ENCODE peak calls at places on chromosomes 5 and 9, in six cellular contexts. V is transverse colon, K is heart left ventricle, Q is lower leg skin, B is IMR-90, J is stomach. X is an unnamed sample.
A peak's percentile ranks its signal among the peaks of the same experiment; 100 is the strongest.

GRCh38 chr9:129023036-129023907 is 4.9 kb downstream of the SH3GLB2 start:
- DNase-seq in B (peak; percentile 79), V (no peak), Q (no peak), K (peak; percentile 75), J (no peak), X (peak; percentile 39)

GRCh38 chr5:60586307-60586901 is 113.6 kb downstream of the DEPDC1B start:
- DNase-seq in Q (no peak), V (no peak), K (no peak), B (peak; percentile 50), J (no peak), X (no peak)

GRCh38 chr9:98087420-98088354 is 31.2 kb downstream of the NANS start:
- DNase-seq in J (peak; percentile 59), B (peak; percentile 20), V (peak; percentile 22), K (peak; percentile 48), Q (peak; percentile 87), X (peak; percentile 74)

GRCh38 chr5:143592648-143593047 is 189.2 kb upstream of the NR3C1 start:
- DNase-seq in B (peak; percentile 64), V (no peak), J (no peak), K (no peak), Q (no peak), X (no peak)

GRCh38 chr9:33992622-33993021 is 56.1 kb downstream of the UBAP2 start:
- DNase-seq in K (no peak), B (peak; percentile 19), V (no peak), Q (no peak), J (no peak), X (no peak)

GRCh38 chr5:159218595-159219023 is 9.3 kb upstream of the RNF145 start:
- DNase-seq in B (peak; percentile 38), J (no peak), V (no peak), Q (no peak), K (no peak), X (no peak)

GRCh38 chr5:133079048-133079447 is 27.2 kb downstream of the HSPA4 start:
- DNase-seq in Q (no peak), V (no peak), K (no peak), B (no peak), J (no peak), X (no peak)

GRCh38 chr5:75089662-75090061 is 37.3 kb upstream of the GCNT4 start:
- DNase-seq in J (no peak), V (no peak), B (no peak), K (no peak), Q (no peak), X (no peak)

GRCh38 chr5:52690236-52690685 is 97.5 kb upstream of the ITGA1 start:
- DNase-seq in K (no peak), B (peak; percentile 65), J (no peak), Q (no peak), V (no peak), X (no peak)

GRCh38 chr9:134375011-134375390 is 48.7 kb downstream of the RXRA start:
- DNase-seq in K (peak; percentile 73), J (no peak), Q (no peak), V (no peak), B (no peak), X (peak; percentile 88)

GRCh38 chr5:112005533-112005926 is 248.5 kb upstream of the NREP start:
- DNase-seq in B (peak; percentile 50), Q (no peak), J (no peak), V (no peak), K (no peak), X (no peak)

GRCh38 chr5:167850901-167851300 is 440.5 kb upstream of the WWC1 start:
- DNase-seq in Q (no peak), J (no peak), B (no peak), K (no peak), V (no peak), X (no peak)

GRCh38 chr5:139439013-139439903 is at the start of gene DNAJC18:
- DNase-seq in Q (peak; percentile 98), K (peak; percentile 97), V (peak; percentile 95), J (peak; percentile 93), B (peak; percentile 89), X (peak; percentile 98)

GRCh38 chr5:172904643-172905345 is 54.4 kb upstream of the RPL26L1 start:
- DNase-seq in J (peak; percentile 96), B (peak; percentile 84), K (peak; percentile 84), V (peak; percentile 89), Q (peak; percentile 94), X (peak; percentile 81)

GRCh38 chr5:96026334-96027065 is 64.8 kb upstream of the ELL2 start:
- DNase-seq in B (peak; percentile 78), V (no peak), J (no peak), K (no peak), Q (no peak), X (no peak)

GRCh38 chr9:92189782-92190535 is 74.7 kb upstream of the SPTLC1 start:
- DNase-seq in Q (no peak), J (no peak), V (no peak), B (no peak), K (no peak), X (no peak)

GRCh38 chr5:151150484-151151262 is 6.9 kb downstream of the ANXA6 start:
- DNase-seq in Q (no peak), J (peak; percentile 31), K (no peak), V (peak; percentile 61), B (peak; percentile 47), X (peak; percentile 69)

GRCh38 chr5:169202969-169203368 is 98.0 kb downstream of the SLIT3 start:
- DNase-seq in K (no peak), Q (no peak), V (no peak), J (no peak), B (no peak), X (no peak)

GRCh38 chr9:86546712-86547111 is 192.5 kb upstream of the TUT7 start:
- DNase-seq in V (no peak), Q (no peak), B (no peak), J (no peak), K (no peak), X (no peak)

GRCh38 chr5:91384671-91385430 is 1.7 kb upstream of the ARRDC3 start:
- DNase-seq in V (peak; percentile 50), Q (no peak), J (peak; percentile 40), B (peak; percentile 91), K (no peak), X (peak; percentile 63)

GRCh38 chr5:154456540-154456939 is 10.7 kb downstream of the SAP30L start:
- DNase-seq in K (no peak), B (no peak), V (no peak), Q (no peak), J (no peak), X (no peak)

GRCh38 chr9:78775211-78775610 is 478.3 kb downstream of the PSAT1 start:
- DNase-seq in Q (no peak), B (no peak), V (no peak), J (no peak), K (no peak), X (no peak)

GRCh38 chr9:93673271-93673843 is 97.0 kb downstream of the PHF2 start:
- DNase-seq in V (peak; percentile 4), J (peak; percentile 22), K (peak; percentile 86), B (no peak), Q (peak; percentile 72), X (peak; percentile 5)

GRCh38 chr5:167631191-167631590 is 660.3 kb upstream of the WWC1 start:
- DNase-seq in B (no peak), J (no peak), V (no peak), K (no peak), Q (no peak), X (no peak)

GRCh38 chr9:123131258-123131657 is 97.8 kb downstream of the GPR21 start:
- DNase-seq in K (no peak), V (no peak), J (no peak), Q (no peak), B (peak; percentile 75), X (no peak)

GRCh38 chr5:154302181-154302580 is 111.6 kb downstream of the GALNT10 start:
- DNase-seq in J (peak; percentile 73), B (no peak), V (no peak), K (peak; percentile 85), Q (no peak), X (no peak)

GRCh38 chr9:132166599-132166998 is 4.7 kb downstream of the NTNG2 start:
- DNase-seq in V (no peak), B (no peak), K (no peak), Q (no peak), J (no peak), X (no peak)
- TF ChIP-seq CTCF in V (no peak), B (peak; percentile 22), K (no peak), Q (no peak), J (no peak), X (no peak)

DNA sequence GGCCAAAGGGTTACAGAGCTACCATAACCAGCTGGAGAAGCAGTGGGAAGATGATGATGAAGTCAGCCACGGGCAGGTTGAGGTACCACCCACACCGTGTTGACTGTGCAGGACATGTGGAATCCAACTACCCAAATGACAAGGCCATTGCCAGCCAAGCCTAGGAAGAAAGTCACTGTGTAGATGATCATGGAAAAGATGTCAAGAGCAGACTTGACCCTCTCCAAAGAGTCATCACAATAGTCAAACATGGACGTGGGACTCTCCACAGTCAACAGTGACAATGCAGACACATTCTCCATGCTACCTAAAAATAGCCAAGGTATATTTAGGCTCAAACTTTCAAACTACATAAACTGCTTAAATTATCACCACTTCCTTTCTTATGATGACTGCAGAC is 20.9 kb upstream of the SPINK1 start:
- DNase-seq in J (no peak), K (no peak), Q (no peak), B (no peak), V (no peak), X (no peak)
- TF ChIP-seq POLR2A in J (no peak), K (no peak), Q (no peak), B (no peak), V (no peak), X (no peak)

GRCh38 chr5:64158827-64159226 is 6.8 kb upstream of the RNF180 start:
- DNase-seq in Q (no peak), V (no peak), J (no peak), K (no peak), B (no peak), X (no peak)
- TF ChIP-seq CTCF in Q (no peak), V (no peak), J (no peak), K (no peak), B (no peak), X (no peak)

GRCh38 chr5:79236970-79237734 is 1.2 kb downstream of the JMY start:
- DNase-seq in J (peak; percentile 53), V (peak; percentile 44), B (peak; percentile 45), Q (peak; percentile 87), K (peak; percentile 40), X (peak; percentile 72)

GRCh38 chr5:79237735-79238560 is 2.0 kb downstream of the JMY start:
- DNase-seq in Q (no peak), J (no peak), B (no peak), V (no peak), K (no peak), X (no peak)

GRCh38 chr5:79235222-79235577 is 731 bp upstream of the JMY start:
- DNase-seq in K (no peak), J (no peak), V (no peak), Q (no peak), B (peak; percentile 40), X (no peak)

GRCh38 chr5:79235578-79236363 is at the start of gene JMY:
- DNase-seq in B (peak; percentile 85), V (peak; percentile 90), J (peak; percentile 90), K (peak; percentile 92), Q (peak; percentile 96), X (peak; percentile 98)

DNA sequence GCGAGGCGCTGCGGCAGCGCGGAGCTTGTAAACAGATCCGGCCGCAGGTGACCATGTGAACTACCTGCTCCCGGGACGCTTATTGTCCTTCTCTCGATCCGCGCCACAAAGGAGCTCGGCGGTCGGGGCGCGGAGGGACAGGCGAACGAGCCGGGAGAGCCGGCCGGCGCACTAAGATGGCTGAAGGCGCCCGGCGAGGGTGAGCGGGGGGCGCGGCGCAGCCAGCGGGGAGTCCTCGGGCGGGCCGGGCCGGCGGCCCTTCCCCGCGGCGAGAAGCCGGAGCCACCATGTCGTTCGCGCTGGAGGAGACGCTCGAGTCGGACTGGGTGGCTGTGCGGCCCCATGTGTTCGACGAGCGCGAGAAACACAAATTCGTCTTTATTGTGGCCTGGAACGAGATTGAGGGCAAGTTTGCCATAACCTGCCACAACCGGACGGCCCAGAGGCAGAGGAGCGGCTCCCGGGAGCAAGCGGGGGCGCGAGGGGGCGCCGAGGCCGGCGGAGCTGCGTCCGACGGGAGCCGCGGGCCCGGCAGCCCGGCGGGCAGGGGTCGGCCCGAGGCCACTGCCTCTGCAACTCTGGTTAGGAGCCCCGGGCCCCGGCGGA is 536 bp downstream of the JMY start:
- DNase-seq in V (no peak), K (peak; percentile 36), B (peak; percentile 20), J (no peak), Q (no peak), X (peak; percentile 33)
- TF ChIP-seq POLR2A in V (no peak), K (no peak), B (no peak), J (no peak), Q (no peak), X (no peak)

X was measured in testis.